ENCODE peak calls at places on chromosome X, in seven cellular contexts. L is HFF-Myc; P is PC-9; W is GM20000; B is OCI-LY7; C is CD8-positive, alpha-beta T cell; J is progenitor cell of endocrine pancreas. X is an unnamed sample.

GRCh38 chrX:46838482-46838857 is 1.6 kb downstream of the RP2 start:
- DNase-seq in B (no peak), W (no peak), J (no peak), P (no peak), C (no peak), L (no peak), X (no peak)

GRCh38 chrX:45711231-45711630 is 510.6 kb upstream of the DIPK2B start:
- DNase-seq in B (no peak), J (no peak), W (no peak), L (no peak), C (no peak), P (no peak), X (no peak)

GRCh38 chrX:77740376-77740905 is 45.6 kb downstream of the ATRX start:
- DNase-seq in W (no peak), P (no peak), L (no peak), B (peak; percentile 3), C (no peak), J (no peak), X (no peak)

GRCh38 chrX:39689374-39690104 is 408.2 kb downstream of the BCOR start:
- DNase-seq in J (no peak), P (no peak), B (no peak), L (no peak), W (no peak), C (no peak), X (no peak)

GRCh38 chrX:72268601-72269365 is 8.3 kb downstream of the RPS4X start:
- DNase-seq in C (no peak), B (no peak), L (no peak), P (no peak), W (no peak), J (no peak), X (no peak)

GRCh38 chrX:154649864-154650510 is 3.4 kb downstream of the CTAG2 start:
- DNase-seq in W (no peak), J (no peak), C (no peak), P (no peak), B (no peak), L (no peak), X (no peak)

GRCh38 chrX:85504381-85504780 is 124.9 kb upstream of the POF1B start:
- DNase-seq in J (no peak), C (no peak), L (no peak), P (no peak), B (no peak), W (no peak), X (no peak)

GRCh38 chrX:70030242-70030823 is 19.4 kb downstream of the AWAT2 start:
- DNase-seq in L (peak; percentile 16), J (peak; percentile 32), C (peak; percentile 30), B (peak; percentile 53), P (peak; percentile 7), W (peak; percentile 44), X (no peak)

GRCh38 chrX:75038925-75039324 is 113.7 kb upstream of the NEXMIF start:
- DNase-seq in B (peak; percentile 37), C (no peak), L (peak; percentile 0), P (peak; percentile 4), W (peak; percentile 3), J (no peak), X (no peak)
- TF ChIP-seq CTCF in B (peak; percentile 72), C (no peak), L (no peak), P (peak; percentile 50), W (no peak), J (no peak), X (peak; percentile 21)

DNA sequence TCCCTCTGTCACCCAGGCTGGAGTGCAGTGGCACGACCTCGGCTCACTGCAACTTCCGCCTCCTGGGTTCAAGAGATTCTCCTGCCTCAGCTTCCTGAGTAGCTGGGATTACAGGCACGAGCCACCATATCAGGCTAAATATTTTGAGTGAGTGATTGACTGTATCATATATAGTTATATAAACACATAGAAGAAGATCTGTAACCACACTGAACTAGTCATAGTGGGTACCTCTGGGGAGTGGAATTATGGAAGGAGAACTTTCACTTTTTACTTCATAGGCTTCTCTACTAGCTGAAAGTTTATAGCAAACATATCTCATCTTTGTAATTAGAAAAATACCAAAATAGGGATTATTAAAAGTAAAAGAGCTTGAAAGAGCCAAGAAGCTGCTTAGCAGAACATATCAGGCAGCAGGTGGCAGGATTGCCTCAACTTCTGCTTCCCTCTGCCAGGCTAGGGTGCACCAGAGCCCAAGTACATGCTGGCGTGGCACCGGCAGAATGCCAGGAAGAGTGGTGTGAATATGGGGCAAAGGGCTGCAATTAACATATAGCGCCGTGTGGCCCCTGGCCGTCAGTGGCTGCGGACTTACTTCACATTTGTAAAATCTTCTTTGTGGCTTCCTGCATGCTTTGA is 39.5 kb upstream of the CD40LG start:
- DNase-seq in J (no peak), L (no peak), C (peak; percentile 47), P (peak; percentile 13), B (peak; percentile 21), W (no peak), X (no peak)
- TF ChIP-seq CTCF in J (no peak), L (no peak), C (peak; percentile 44), P (peak; percentile 56), B (peak; percentile 60), W (peak; percentile 18), X (peak; percentile 37)

DNA sequence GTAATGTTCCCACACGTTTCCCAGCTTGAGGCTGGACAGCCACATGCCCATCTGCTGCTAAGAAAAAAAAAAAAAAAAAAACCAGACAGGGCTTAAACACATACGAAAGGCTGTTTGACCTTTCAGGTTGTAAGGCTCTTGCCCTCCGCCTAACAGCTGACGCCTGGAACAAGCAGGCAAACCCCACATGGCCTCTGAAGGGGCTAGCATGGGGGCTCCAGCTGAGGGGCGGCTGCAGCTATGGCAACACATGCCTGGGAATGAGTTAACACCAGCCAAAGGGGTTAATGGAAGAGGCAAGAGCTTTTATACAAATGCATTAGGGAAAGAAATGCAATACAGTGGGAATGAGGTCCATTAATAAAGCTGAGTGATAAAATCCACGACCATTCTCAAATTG is 183.6 kb downstream of the ENOX2 start:
- DNase-seq in W (no peak), C (no peak), L (no peak), P (no peak), B (no peak), J (no peak), X (no peak)
- TF ChIP-seq CTCF in W (no peak), C (no peak), L (no peak), P (no peak), B (no peak), J (no peak), X (no peak)

GRCh38 chrX:110162131-110162530 is 155.8 kb downstream of the AMMECR1 start:
- DNase-seq in C (no peak), W (no peak), J (no peak), L (no peak), B (no peak), P (no peak), X (no peak)
- TF ChIP-seq CTCF in C (no peak), W (no peak), J (no peak), L (no peak), B (no peak), P (no peak), X (no peak)

GRCh38 chrX:1536712-1537030 is 314 bp downstream of the P2RY8 start:
- DNase-seq in J (no peak), B (no peak), W (no peak), L (no peak), C (no peak), P (no peak), X (no peak)

GRCh38 chrX:1534321-1535168 is 2.4 kb downstream of the P2RY8 start:
- DNase-seq in C (peak; percentile 49), L (no peak), W (peak; percentile 21), B (peak; percentile 69), J (no peak), P (no peak), X (peak; percentile 44)

GRCh38 chrX:1533083-1533482 is 3.9 kb downstream of the P2RY8 start:
- DNase-seq in B (no peak), J (no peak), L (no peak), C (no peak), P (no peak), W (no peak), X (no peak)

GRCh38 chrX:1535241-1536041 is 1.5 kb downstream of the P2RY8 start:
- DNase-seq in C (peak; percentile 40), B (peak; percentile 80), J (no peak), W (peak; percentile 20), P (no peak), L (no peak), X (peak; percentile 18)

GRCh38 chrX:1537031-1537715 is at the start of gene P2RY8:
- DNase-seq in J (no peak), W (peak; percentile 67), C (peak; percentile 79), B (peak; percentile 91), L (peak; percentile 11), P (peak; percentile 30), X (peak; percentile 63)
- TF ChIP-seq CTCF in J (no peak), W (peak; percentile 38), C (no peak), B (peak; percentile 78), L (no peak), P (no peak), X (no peak)

GRCh38 chrX:147902270-147902669 is 9.4 kb upstream of the FMR1 start:
- DNase-seq in P (no peak), L (no peak), B (no peak), C (no peak), W (no peak), J (no peak), X (no peak)

GRCh38 chrX:147898951-147899350 is 12.8 kb upstream of the FMR1 start:
- DNase-seq in C (no peak), P (no peak), W (no peak), J (no peak), B (no peak), L (no peak), X (no peak)

GRCh38 chrX:147900349-147900748 is 11.4 kb upstream of the FMR1 start:
- DNase-seq in J (no peak), W (no peak), B (no peak), C (no peak), P (no peak), L (no peak), X (no peak)

GRCh38 chrX:147901476-147902126 is 10.1 kb upstream of the FMR1 start:
- DNase-seq in C (no peak), W (no peak), P (no peak), J (no peak), L (no peak), B (no peak), X (no peak)

DNA sequence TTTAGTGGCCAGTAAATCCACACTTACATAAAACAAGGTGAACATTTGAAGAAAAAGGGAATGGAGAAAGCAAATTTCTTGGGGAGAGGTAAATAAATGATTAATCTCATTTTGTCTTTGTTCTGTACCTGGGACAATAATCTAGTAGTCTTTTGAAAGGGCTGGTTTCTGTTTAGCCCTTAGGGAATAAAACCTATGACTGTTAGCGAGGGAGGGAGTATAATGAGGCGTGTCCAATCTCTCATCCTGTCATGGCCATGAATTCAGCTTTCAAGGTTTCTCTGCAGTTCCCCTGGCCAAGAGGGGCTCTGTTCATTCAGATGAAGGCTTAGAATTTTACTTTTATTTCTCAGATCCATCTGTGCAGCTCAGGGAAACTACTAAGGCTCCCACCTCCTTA is 12.0 kb upstream of the FMR1 start:
- DNase-seq in J (no peak), C (no peak), L (no peak), W (no peak), B (peak; percentile 8), P (no peak), X (no peak)
- TF ChIP-seq CTCF in J (no peak), C (no peak), L (no peak), W (no peak), B (no peak), P (no peak), X (no peak)

GRCh38 chrX:148530464-148531077 is 30.2 kb downstream of the AFF2 start:
- DNase-seq in C (peak; percentile 15), B (peak; percentile 55), J (no peak), P (no peak), W (no peak), L (no peak), X (no peak)
- TF ChIP-seq CTCF in C (peak; percentile 56), B (peak; percentile 84), J (peak; percentile 61), P (peak; percentile 93), W (peak; percentile 20), L (peak; percentile 42), X (peak; percentile 80)

X was measured in type B pancreatic cell.